ENCODE peak calls at places on chromosomes 5 and 9, in six cellular contexts. Q, Z, K, E, F and T are unnamed samples.

GRCh38 chr5:1699394-1699793 is 100.2 kb downstream of the MRPL36 start:
- DNase-seq in E (no peak), Q (no peak), F (no peak), K (no peak), Z (no peak), T (no peak)

GRCh38 chr9:111661802-111662491 is 542 bp downstream of the GNG10 start:
- DNase-seq in K (peak), Z (no peak), E (peak), F (peak), Q (peak), T (peak)

GRCh38 chr9:35697486-35697885 is 7.8 kb upstream of the TPM2 start:
- DNase-seq in Q (no peak), Z (no peak), E (no peak), F (no peak), K (no peak), T (no peak)

GRCh38 chr9:6827370-6827949 is 69.7 kb downstream of the KDM4C start:
- DNase-seq in Q (no peak), Z (peak), K (no peak), F (peak), E (no peak), T (peak)

GRCh38 chr5:126674145-126674544 is 73.4 kb downstream of the PHAX start:
- DNase-seq in K (no peak), Q (no peak), E (no peak), F (no peak), Z (no peak), T (no peak)

GRCh38 chr5:154329062-154329461 is 116.7 kb upstream of the SAP30L start:
- DNase-seq in K (no peak), Z (no peak), E (no peak), Q (no peak), F (no peak), T (no peak)

GRCh38 chr9:34085581-34086500 is 37.2 kb upstream of the UBAP2 start:
- DNase-seq in E (no peak), Z (no peak), K (no peak), F (no peak), Q (no peak), T (peak)

GRCh38 chr5:132070460-132071337 is 2.9 kb upstream of the CSF2 start:
- DNase-seq in F (no peak), E (no peak), K (no peak), Z (no peak), Q (no peak), T (no peak)

GRCh38 chr9:94554439-94555331 is at the start of gene PCAT7:
- DNase-seq in Q (no peak), F (peak), K (no peak), E (no peak), Z (no peak), T (peak)

GRCh38 chr5:154756203-154756870 is 1.2 kb downstream of the LARP1 start:
- DNase-seq in E (no peak), Q (no peak), Z (no peak), K (peak), F (no peak), T (peak)

GRCh38 chr5:96431376-96432244 is 1.4 kb downstream of the PCSK1 start:
- DNase-seq in K (no peak), Q (no peak), Z (no peak), F (peak), E (no peak), T (no peak)

GRCh38 chr5:125045647-125046046 is 299.2 kb upstream of the ZNF608 start:
- DNase-seq in Z (no peak), E (no peak), Q (no peak), K (no peak), F (no peak), T (no peak)

GRCh38 chr5:59817536-59817935 is 76.0 kb downstream of the PDE4D start:
- DNase-seq in K (no peak), Z (no peak), E (no peak), F (no peak), Q (no peak), T (no peak)

GRCh38 chr9:16245756-16246440 is 624.6 kb downstream of the BNC2 start:
- DNase-seq in Q (no peak), F (no peak), Z (no peak), E (no peak), K (no peak), T (no peak)